ENCODE peak calls at places on chromosomes 16 and 17, in five cellular contexts. B is dorsolateral prefrontal cortex; W is fibroblast of the aortic adventitia; M is CD8-positive, alpha-beta T cell; C is A549. N is an unnamed sample.
A peak's percentile ranks its signal among the peaks of the same experiment; 100 is the strongest.

GRCh38 chr16:8867483-8868271 is 1.1 kb downstream of the CARHSP1 start:
- DNase-seq in B (peak; percentile 39), W (no peak), M (no peak), C (no peak), N (no peak)

GRCh38 chr17:77437747-77438146 is 297.0 kb downstream of the SEC14L1 start:
- DNase-seq in B (no peak), W (no peak), M (no peak), C (no peak), N (no peak)

GRCh38 chr17:65193305-65194293 is 56.4 kb downstream of the RGS9 start:
- DNase-seq in B (no peak), W (no peak), M (no peak), C (no peak), N (no peak)

GRCh38 chr17:55487727-55488436 is 23.4 kb downstream of the SMIM36 start:
- DNase-seq in B (no peak), W (peak; percentile 22), M (no peak), C (peak; percentile 19), N (no peak)

GRCh38 chr16:3835089-3835602 is 45.4 kb downstream of the CREBBP start:
- DNase-seq in B (no peak), W (no peak), M (no peak), C (no peak), N (no peak)

GRCh38 chr17:77325826-77326581 is 185.2 kb downstream of the SEC14L1 start:
- DNase-seq in B (peak; percentile 8), W (peak; percentile 59), M (no peak), C (no peak), N (no peak)

GRCh38 chr17:19365833-19366636 is 3.5 kb upstream of the B9D1 start:
- DNase-seq in B (no peak), W (no peak), M (no peak), C (no peak), N (no peak)

GRCh38 chr16:84559311-84559932 is 55.0 kb upstream of the MEAK7 start:
- DNase-seq in B (no peak), W (no peak), M (no peak), C (no peak), N (no peak)

GRCh38 chr17:81317436-81317821 is 22.3 kb upstream of the SLC38A10 start:
- DNase-seq in B (no peak), W (no peak), M (no peak), C (no peak), N (no peak)

GRCh38 chr17:8156174-8156992 is 4.2 kb upstream of the PER1 start:
- DNase-seq in B (peak; percentile 99), W (peak; percentile 100), M (peak; percentile 100), C (peak; percentile 100), N (peak; percentile 98)
- TF ChIP-seq CTCF in B (peak; percentile 29), W (no peak), M (no peak), C (no peak), N (no peak)

GRCh38 chr17:50382931-50383330 is 9.9 kb downstream of the EME1 start:
- DNase-seq in B (no peak), W (no peak), M (no peak), C (no peak), N (no peak)

GRCh38 chr17:50381260-50381815 is 8.3 kb downstream of the EME1 start:
- DNase-seq in B (no peak), W (no peak), M (no peak), C (no peak), N (no peak)

GRCh38 chr17:50379733-50380132 is 6.7 kb downstream of the EME1 start:
- DNase-seq in B (no peak), W (no peak), M (no peak), C (no peak), N (no peak)

GRCh38 chr17:50381920-50382319 is 8.9 kb downstream of the EME1 start:
- DNase-seq in B (no peak), W (no peak), M (no peak), C (no peak), N (no peak)

GRCh38 chr17:50380369-50381259 is 7.6 kb downstream of the EME1 start:
- DNase-seq in B (no peak), W (no peak), M (no peak), C (no peak), N (no peak)
- TF ChIP-seq CTCF in B (no peak), W (peak; percentile 14), M (no peak), C (peak; percentile 21), N (no peak)

DNA sequence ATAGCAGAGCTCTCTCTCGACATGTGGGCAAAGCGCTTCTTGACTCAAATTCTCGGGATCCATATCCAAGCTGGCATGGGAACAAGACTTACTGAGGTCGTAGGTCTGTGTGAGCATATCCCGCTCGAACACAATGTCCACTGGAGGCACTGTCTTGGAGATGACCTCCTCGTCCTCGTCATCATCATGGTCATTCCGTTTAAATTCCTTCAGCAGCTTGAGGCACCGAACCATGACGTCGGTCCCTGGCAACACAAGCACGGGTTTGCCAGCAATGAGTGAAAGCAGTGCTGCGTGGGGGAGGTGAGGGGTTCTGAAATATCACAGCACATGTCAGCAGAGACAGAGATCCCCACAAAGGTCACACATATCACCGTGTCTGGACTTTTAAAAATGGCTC is 38.1 kb downstream of the GTF3C1 start:
- DNase-seq in B (no peak), W (peak; percentile 10), M (no peak), C (no peak), N (no peak)
- TF ChIP-seq CTCF in B (no peak), W (no peak), M (no peak), C (no peak), N (no peak)

GRCh38 chr17:43779145-43780125 is 658 bp upstream of the DUSP3 start:
- DNase-seq in B (peak; percentile 47), W (no peak), M (no peak), C (peak; percentile 66), N (no peak)
- TF ChIP-seq CTCF in B (peak; percentile 29), W (peak; percentile 2), M (no peak), C (peak; percentile 44), N (no peak)

GRCh38 chr16:16865374-16865773 is 486.4 kb downstream of the NPIPA7 start:
- DNase-seq in B (no peak), W (no peak), M (no peak), C (no peak), N (no peak)

GRCh38 chr16:16877061-16877460 is 498.1 kb downstream of the NPIPA7 start:
- DNase-seq in B (no peak), W (no peak), M (no peak), C (no peak), N (no peak)

GRCh38 chr16:16868727-16869126 is 489.8 kb downstream of the NPIPA7 start:
- DNase-seq in B (no peak), W (no peak), M (no peak), C (no peak), N (no peak)

GRCh38 chr16:16867994-16868393 is 489.1 kb downstream of the NPIPA7 start:
- DNase-seq in B (no peak), W (no peak), M (no peak), C (no peak), N (no peak)

GRCh38 chr16:16871196-16871595 is 492.3 kb downstream of the NPIPA7 start:
- DNase-seq in B (no peak), W (no peak), M (no peak), C (no peak), N (no peak)
- TF ChIP-seq CTCF in B (no peak), W (no peak), M (no peak), C (no peak), N (no peak)

DNA sequence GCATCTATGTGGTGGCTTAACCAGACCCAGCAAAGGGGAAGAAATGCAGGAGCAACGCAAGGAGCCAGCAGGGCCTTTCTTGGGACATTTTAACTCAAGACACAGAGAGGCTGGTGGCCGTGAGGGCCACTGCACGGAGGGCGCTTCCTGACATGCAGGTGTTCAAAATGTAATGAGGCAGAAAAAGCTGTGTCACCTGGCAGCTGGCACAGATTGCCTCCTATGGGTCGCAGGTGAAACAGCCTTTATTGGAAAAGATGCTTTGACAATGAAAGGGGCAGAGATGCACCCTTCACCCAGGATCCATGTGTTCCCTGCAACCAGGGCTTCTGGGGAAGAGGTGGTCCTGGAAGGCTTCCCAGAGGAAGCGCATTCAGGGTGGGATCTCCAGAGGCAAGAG is 219.3 kb downstream of the XYLT1 start:
- DNase-seq in B (no peak), W (no peak), M (no peak), C (no peak), N (no peak)
- TF ChIP-seq CTCF in B (no peak), W (no peak), M (no peak), C (no peak), N (no peak)

GRCh38 chr17:50806141-50806643 is 29.2 kb upstream of the WFIKKN2 start:
- DNase-seq in B (no peak), W (peak; percentile 85), M (no peak), C (peak; percentile 32), N (no peak)
- TF ChIP-seq CTCF in B (no peak), W (peak; percentile 48), M (no peak), C (no peak), N (no peak)